ENCODE peak calls at places on chromosomes 7 and 10, in four cellular contexts. A, L, D and B are unnamed samples.
A peak's percentile ranks its signal among the peaks of the same experiment; 100 is the strongest.

GRCh38 chr7:33024189-33024757 is 38.3 kb downstream of the NT5C3A start:
- DNase-seq in A (no peak), L (no peak), D (no peak), B (no peak)

GRCh38 chr7:108167460-108167859 is 37.3 kb upstream of the LAMB4 start:
- DNase-seq in A (no peak), L (no peak), D (no peak), B (no peak)

GRCh38 chr7:130553398-130554029 is 61.6 kb downstream of the MEST start:
- DNase-seq in A (no peak), L (no peak), D (no peak), B (no peak)

GRCh38 chr7:121083138-121083789 is 94.8 kb downstream of the CPED1 start:
- DNase-seq in A (peak; percentile 80), L (no peak), D (peak; percentile 66), B (peak; percentile 16)

GRCh38 chr10:47403401-47404318 is 19.6 kb upstream of the ZNF488 start:
- DNase-seq in A (no peak), L (no peak), D (no peak), B (no peak)

GRCh38 chr10:5518143-5518542 is 6.6 kb upstream of the CALML3 start:
- DNase-seq in A (no peak), L (peak; percentile 42), D (no peak), B (no peak)

GRCh38 chr10:32911285-32912016 is 46.6 kb downstream of the ITGB1 start:
- DNase-seq in A (no peak), L (no peak), D (no peak), B (no peak)

GRCh38 chr10:101011517-101012423 is 12.2 kb downstream of the LZTS2 start:
- DNase-seq in A (no peak), L (no peak), D (no peak), B (no peak)

GRCh38 chr7:135075716-135076115 is 72.2 kb upstream of the TMEM140 start:
- DNase-seq in A (no peak), L (no peak), D (no peak), B (no peak)

GRCh38 chr10:79068562-79069324 is at the start of gene ZMIZ1:
- DNase-seq in A (peak; percentile 92), L (peak; percentile 97), D (peak; percentile 89), B (peak; percentile 35)

GRCh38 chr7:34839645-34840044 is 181.6 kb downstream of the NPSR1 start:
- DNase-seq in A (no peak), L (no peak), D (no peak), B (no peak)

GRCh38 chr7:90645784-90646183 is 49.7 kb downstream of the CDK14 start:
- DNase-seq in A (no peak), L (no peak), D (no peak), B (no peak)

GRCh38 chr7:47340490-47340889 is 241.4 kb downstream of the TNS3 start:
- DNase-seq in A (no peak), L (no peak), D (no peak), B (no peak)

GRCh38 chr10:118870467-118871243 is 115.9 kb upstream of the CACUL1 start:
- DNase-seq in A (peak; percentile 72), L (no peak), D (peak; percentile 91), B (peak; percentile 10)

GRCh38 chr7:26891400-26892355 is 27.3 kb upstream of the SKAP2 start:
- DNase-seq in A (peak; percentile 43), L (no peak), D (peak; percentile 44), B (no peak)

GRCh38 chr7:157405914-157406810 is 69.4 kb downstream of the DNAJB6 start:
- DNase-seq in A (no peak), L (peak; percentile 55), D (no peak), B (no peak)

GRCh38 chr7:116886550-116887156 is 24.3 kb downstream of the CAPZA2 start:
- DNase-seq in A (no peak), L (no peak), D (peak; percentile 40), B (no peak)

GRCh38 chr10:129877773-129878371 is 86.2 kb downstream of the EBF3 start:
- DNase-seq in A (no peak), L (no peak), D (no peak), B (no peak)

GRCh38 chr7:5417106-5418071 is 6.2 kb downstream of the TNRC18 start:
- DNase-seq in A (no peak), L (no peak), D (no peak), B (no peak)

GRCh38 chr7:8822595-8822994 is 389.2 kb downstream of the NXPH1 start:
- DNase-seq in A (no peak), L (no peak), D (no peak), B (no peak)
- TF ChIP-seq CTCF in A (no peak), L (no peak), D (no peak), B (no peak)

GRCh38 chr7:129368389-129368986 is 65.7 kb upstream of the STRIP2 start:
- DNase-seq in A (no peak), L (no peak), D (no peak), B (no peak)
- H3K4me3 ChIP-seq in A (no peak overlapping the region), L (peak overlapping the region; percentile 11), D (no peak overlapping the region), B (no peak overlapping the region)

DNA sequence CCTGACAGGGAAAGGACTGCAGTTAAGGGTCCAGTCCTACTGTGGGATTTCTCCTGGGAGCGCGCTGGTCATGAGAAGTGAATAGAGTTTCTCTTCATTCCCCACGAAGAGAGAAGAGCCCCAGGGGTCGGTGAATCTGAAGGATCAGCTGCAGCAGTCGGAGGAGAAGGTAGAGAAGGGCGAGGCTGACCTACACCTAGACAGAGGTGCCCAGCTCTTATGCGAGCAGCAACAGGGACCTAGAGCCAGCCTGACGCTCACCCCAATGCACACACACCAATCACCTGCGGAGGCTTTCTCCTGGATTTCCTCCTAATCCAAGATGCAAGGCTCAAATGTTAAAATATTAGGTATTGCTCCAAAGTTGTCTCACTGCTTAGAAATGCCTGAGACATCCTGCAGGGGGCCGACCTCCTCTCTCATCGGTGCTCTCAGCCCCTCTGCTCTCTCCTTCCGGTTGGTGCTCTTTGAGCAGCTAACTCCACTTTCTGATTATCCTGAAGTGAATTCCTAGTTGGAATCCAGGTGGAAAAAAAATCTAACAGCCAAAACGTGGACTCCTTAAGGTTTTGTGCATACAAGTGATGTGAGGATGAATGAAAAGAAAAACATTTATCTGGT is 176.4 kb downstream of the AHR start:
- DNase-seq in A (no peak), L (no peak), D (no peak), B (no peak)
- TF ChIP-seq CTCF in A (peak; percentile 23), L (no peak), D (no peak), B (no peak)

GRCh38 chr7:87199700-87200450 is 19.7 kb downstream of the TMEM243 start:
- DNase-seq in A (no peak), L (no peak), D (no peak), B (no peak)

GRCh38 chr7:87202208-87202607 is 17.3 kb downstream of the TMEM243 start:
- DNase-seq in A (no peak), L (no peak), D (no peak), B (no peak)

GRCh38 chr7:87199241-87199640 is 20.3 kb downstream of the TMEM243 start:
- DNase-seq in A (no peak), L (no peak), D (no peak), B (no peak)

GRCh38 chr7:87204933-87205332 is 14.6 kb downstream of the TMEM243 start:
- DNase-seq in A (no peak), L (no peak), D (no peak), B (no peak)

DNA sequence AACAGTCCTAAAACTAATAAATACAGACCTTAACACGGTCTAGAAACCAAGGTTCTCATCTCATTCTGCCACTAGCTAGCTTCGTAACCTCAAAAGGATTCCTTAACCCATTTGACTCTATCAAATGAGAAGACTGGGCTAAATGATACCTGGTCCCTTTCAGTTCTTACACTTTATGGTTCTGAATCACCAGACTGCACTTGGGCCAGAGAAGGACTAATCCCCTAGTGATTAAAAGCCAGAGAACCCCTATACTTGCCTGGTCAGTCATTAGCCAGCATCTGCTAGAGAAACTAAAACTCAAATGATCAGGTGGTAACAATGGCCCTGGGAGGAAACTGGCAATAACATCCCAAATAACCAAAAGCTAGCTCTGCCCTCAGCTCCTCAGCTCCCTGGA is 16.8 kb downstream of the TMEM243 start:
- DNase-seq in A (no peak), L (no peak), D (no peak), B (no peak)
- H3K4me3 ChIP-seq in A (no peak overlapping the region), L (no peak overlapping the region), D (no peak overlapping the region), B (no peak overlapping the region)

DNA sequence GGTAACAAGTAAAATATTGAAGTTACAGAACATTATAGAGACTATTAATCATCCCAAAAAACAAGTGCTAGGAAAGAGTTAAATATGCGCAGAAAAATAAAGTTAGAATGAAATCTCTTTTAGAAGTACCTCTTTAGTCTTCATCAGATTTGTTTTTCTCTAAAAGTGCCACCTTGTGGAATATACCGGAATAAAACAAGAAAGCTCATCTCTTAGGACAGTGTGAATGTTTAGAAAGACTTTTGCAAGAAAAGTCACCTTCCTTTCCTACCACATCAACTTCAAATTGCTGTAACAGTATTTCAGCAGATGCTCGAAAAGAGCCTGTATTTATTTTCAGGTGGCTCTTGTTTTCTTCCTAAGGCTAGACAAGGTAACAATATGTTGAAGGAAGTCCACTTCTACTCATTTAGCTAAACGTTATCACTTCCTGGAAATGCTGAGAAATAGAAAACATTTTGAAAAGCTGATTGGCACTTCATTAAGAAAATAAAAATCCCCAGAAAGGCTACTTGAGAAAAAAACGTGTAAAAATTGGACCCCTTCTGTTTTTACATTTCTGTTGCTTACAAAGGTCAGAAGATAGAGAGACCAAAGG is 19.8 kb upstream of the FAM133B start:
- DNase-seq in A (peak; percentile 46), L (no peak), D (no peak), B (no peak)
- TF ChIP-seq CTCF in A (peak; percentile 38), L (peak; percentile 12), D (peak; percentile 40), B (peak; percentile 50)

DNA sequence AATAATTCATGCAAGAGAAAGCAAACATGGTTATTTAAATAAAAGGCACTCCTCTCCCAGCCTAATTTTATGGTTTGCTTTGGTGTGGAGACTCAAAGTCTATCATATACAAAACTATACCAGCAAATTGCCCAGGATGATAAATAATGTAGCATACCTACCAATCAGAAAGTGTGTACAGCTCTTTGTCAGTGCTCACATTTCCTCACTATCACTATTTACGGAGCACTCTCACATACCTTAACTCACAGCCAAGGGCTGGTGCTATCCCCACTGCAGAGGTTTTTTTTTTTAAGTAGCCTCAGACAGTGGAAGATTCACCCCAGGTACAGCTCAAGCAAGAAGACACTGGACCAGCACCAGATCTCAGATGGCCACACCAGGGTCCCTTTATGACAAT is 2.5 kb downstream of the PDLIM1 start:
- DNase-seq in A (no peak), L (no peak), D (no peak), B (no peak)
- H3K4me3 ChIP-seq in A (no peak overlapping the region), L (no peak overlapping the region), D (peak overlapping the region; percentile 97), B (no peak overlapping the region)